ENCODE peak calls at places on chromosomes 13 and 19, in five cellular contexts. One of them, this sample, is unnamed.

GRCh38 chr19:11165486-11166030 is 10.0 kb upstream of the SPC24 start:
- DNase-seq in activated CD4-positive, alpha-beta T cell treated with anti-CD3 and anti-CD28 coated beads for 48 hours: no peak
- DNase-seq in activated naive CD4-positive, alpha-beta T cell: no peak
- DNase-seq in stimulated activated CD8-positive, alpha-beta memory T cell treated with anti-CD3 and anti-CD28 coated beads, Interleukin-15, amount 100 ng/mL, for 24 hours: no peak
- DNase-seq in osteocyte: no peak
- DNase-seq in this sample: no peak

GRCh38 chr19:10780368-10780767 is 55.6 kb downstream of the TMED1 start:
- DNase-seq in activated CD4-positive, alpha-beta T cell treated with anti-CD3 and anti-CD28 coated beads for 48 hours: no peak
- DNase-seq in activated naive CD4-positive, alpha-beta T cell: no peak
- DNase-seq in stimulated activated CD8-positive, alpha-beta memory T cell treated with anti-CD3 and anti-CD28 coated beads, Interleukin-15, amount 100 ng/mL, for 24 hours: no peak
- DNase-seq in osteocyte: no peak
- DNase-seq in this sample: no peak

GRCh38 chr19:13804830-13805683 is 9.8 kb downstream of the ZSWIM4 start:
- DNase-seq in activated CD4-positive, alpha-beta T cell treated with anti-CD3 and anti-CD28 coated beads for 48 hours: peak
- DNase-seq in activated naive CD4-positive, alpha-beta T cell: no peak
- DNase-seq in stimulated activated CD8-positive, alpha-beta memory T cell treated with anti-CD3 and anti-CD28 coated beads, Interleukin-15, amount 100 ng/mL, for 24 hours: no peak
- DNase-seq in osteocyte: no peak
- DNase-seq in this sample: peak

GRCh38 chr13:21022694-21023325 is 38.6 kb downstream of the LATS2 start:
- DNase-seq in activated CD4-positive, alpha-beta T cell treated with anti-CD3 and anti-CD28 coated beads for 48 hours: no peak
- DNase-seq in activated naive CD4-positive, alpha-beta T cell: no peak
- DNase-seq in stimulated activated CD8-positive, alpha-beta memory T cell treated with anti-CD3 and anti-CD28 coated beads, Interleukin-15, amount 100 ng/mL, for 24 hours: no peak
- DNase-seq in osteocyte: no peak
- DNase-seq in this sample: peak

GRCh38 chr19:408441-409005 is 424 bp downstream of the C2CD4C start:
- DNase-seq in activated CD4-positive, alpha-beta T cell treated with anti-CD3 and anti-CD28 coated beads for 48 hours: no peak
- DNase-seq in activated naive CD4-positive, alpha-beta T cell: no peak
- DNase-seq in stimulated activated CD8-positive, alpha-beta memory T cell treated with anti-CD3 and anti-CD28 coated beads, Interleukin-15, amount 100 ng/mL, for 24 hours: no peak
- DNase-seq in osteocyte: no peak
- DNase-seq in this sample: peak

GRCh38 chr13:113558461-113558860 is 26.1 kb upstream of the TFDP1 start:
- DNase-seq in activated CD4-positive, alpha-beta T cell treated with anti-CD3 and anti-CD28 coated beads for 48 hours: no peak
- DNase-seq in activated naive CD4-positive, alpha-beta T cell: no peak
- DNase-seq in stimulated activated CD8-positive, alpha-beta memory T cell treated with anti-CD3 and anti-CD28 coated beads, Interleukin-15, amount 100 ng/mL, for 24 hours: no peak
- DNase-seq in osteocyte: peak
- DNase-seq in this sample: no peak

GRCh38 chr19:8811315-8812172 is 20.6 kb downstream of the ZNF558 start:
- DNase-seq in activated CD4-positive, alpha-beta T cell treated with anti-CD3 and anti-CD28 coated beads for 48 hours: no peak
- DNase-seq in activated naive CD4-positive, alpha-beta T cell: no peak
- DNase-seq in stimulated activated CD8-positive, alpha-beta memory T cell treated with anti-CD3 and anti-CD28 coated beads, Interleukin-15, amount 100 ng/mL, for 24 hours: no peak
- DNase-seq in osteocyte: no peak
- DNase-seq in this sample: no peak

GRCh38 chr19:23409392-23410048 is 14.2 kb upstream of the ZNF91 start:
- DNase-seq in activated CD4-positive, alpha-beta T cell treated with anti-CD3 and anti-CD28 coated beads for 48 hours: no peak
- DNase-seq in activated naive CD4-positive, alpha-beta T cell: no peak
- DNase-seq in stimulated activated CD8-positive, alpha-beta memory T cell treated with anti-CD3 and anti-CD28 coated beads, Interleukin-15, amount 100 ng/mL, for 24 hours: no peak
- DNase-seq in osteocyte: no peak
- DNase-seq in this sample: no peak

GRCh38 chr19:50050406-50051223 is 24.8 kb downstream of the ZNF473 start:
- DNase-seq in activated CD4-positive, alpha-beta T cell treated with anti-CD3 and anti-CD28 coated beads for 48 hours: peak
- DNase-seq in activated naive CD4-positive, alpha-beta T cell: peak
- DNase-seq in stimulated activated CD8-positive, alpha-beta memory T cell treated with anti-CD3 and anti-CD28 coated beads, Interleukin-15, amount 100 ng/mL, for 24 hours: peak
- DNase-seq in osteocyte: peak
- DNase-seq in this sample: peak

GRCh38 chr13:41407380-41407779 is 50.0 kb upstream of the RGCC start:
- DNase-seq in activated CD4-positive, alpha-beta T cell treated with anti-CD3 and anti-CD28 coated beads for 48 hours: no peak
- DNase-seq in activated naive CD4-positive, alpha-beta T cell: no peak
- DNase-seq in stimulated activated CD8-positive, alpha-beta memory T cell treated with anti-CD3 and anti-CD28 coated beads, Interleukin-15, amount 100 ng/mL, for 24 hours: no peak
- DNase-seq in osteocyte: no peak
- DNase-seq in this sample: no peak

GRCh38 chr19:28374971-28375370 is 838.0 kb downstream of the UQCRFS1 start:
- DNase-seq in activated CD4-positive, alpha-beta T cell treated with anti-CD3 and anti-CD28 coated beads for 48 hours: no peak
- DNase-seq in activated naive CD4-positive, alpha-beta T cell: no peak
- DNase-seq in stimulated activated CD8-positive, alpha-beta memory T cell treated with anti-CD3 and anti-CD28 coated beads, Interleukin-15, amount 100 ng/mL, for 24 hours: no peak
- DNase-seq in osteocyte: no peak
- DNase-seq in this sample: no peak

GRCh38 chr19:22532388-22533310 is 101.5 kb upstream of the ZNF492 start:
- DNase-seq in activated CD4-positive, alpha-beta T cell treated with anti-CD3 and anti-CD28 coated beads for 48 hours: peak
- DNase-seq in activated naive CD4-positive, alpha-beta T cell: no peak
- DNase-seq in stimulated activated CD8-positive, alpha-beta memory T cell treated with anti-CD3 and anti-CD28 coated beads, Interleukin-15, amount 100 ng/mL, for 24 hours: no peak
- DNase-seq in osteocyte: no peak
- DNase-seq in this sample: no peak

GRCh38 chr19:18710986-18711751 is 27.7 kb downstream of the CRTC1 start:
- DNase-seq in activated CD4-positive, alpha-beta T cell treated with anti-CD3 and anti-CD28 coated beads for 48 hours: no peak
- DNase-seq in activated naive CD4-positive, alpha-beta T cell: no peak
- DNase-seq in stimulated activated CD8-positive, alpha-beta memory T cell treated with anti-CD3 and anti-CD28 coated beads, Interleukin-15, amount 100 ng/mL, for 24 hours: no peak
- DNase-seq in osteocyte: no peak
- DNase-seq in this sample: no peak

GRCh38 chr19:288911-289310 is 2.3 kb downstream of the PLPP2 start:
- DNase-seq in activated CD4-positive, alpha-beta T cell treated with anti-CD3 and anti-CD28 coated beads for 48 hours: no peak
- DNase-seq in activated naive CD4-positive, alpha-beta T cell: no peak
- DNase-seq in stimulated activated CD8-positive, alpha-beta memory T cell treated with anti-CD3 and anti-CD28 coated beads, Interleukin-15, amount 100 ng/mL, for 24 hours: no peak
- DNase-seq in osteocyte: no peak
- DNase-seq in this sample: no peak

GRCh38 chr13:110444226-110444653 is 117.3 kb downstream of the RAB20 start:
- DNase-seq in activated CD4-positive, alpha-beta T cell treated with anti-CD3 and anti-CD28 coated beads for 48 hours: no peak
- DNase-seq in activated naive CD4-positive, alpha-beta T cell: no peak
- DNase-seq in stimulated activated CD8-positive, alpha-beta memory T cell treated with anti-CD3 and anti-CD28 coated beads, Interleukin-15, amount 100 ng/mL, for 24 hours: no peak
- DNase-seq in osteocyte: no peak
- DNase-seq in this sample: no peak

GRCh38 chr13:101942535-101943157 is 459.2 kb downstream of the FGF14 start:
- DNase-seq in activated CD4-positive, alpha-beta T cell treated with anti-CD3 and anti-CD28 coated beads for 48 hours: no peak
- DNase-seq in activated naive CD4-positive, alpha-beta T cell: no peak
- DNase-seq in stimulated activated CD8-positive, alpha-beta memory T cell treated with anti-CD3 and anti-CD28 coated beads, Interleukin-15, amount 100 ng/mL, for 24 hours: no peak
- DNase-seq in osteocyte: no peak
- DNase-seq in this sample: no peak

GRCh38 chr19:11375143-11375948 is 880 bp downstream of the SWSAP1 start:
- DNase-seq in activated CD4-positive, alpha-beta T cell treated with anti-CD3 and anti-CD28 coated beads for 48 hours: peak
- DNase-seq in activated naive CD4-positive, alpha-beta T cell: no peak
- DNase-seq in stimulated activated CD8-positive, alpha-beta memory T cell treated with anti-CD3 and anti-CD28 coated beads, Interleukin-15, amount 100 ng/mL, for 24 hours: no peak
- DNase-seq in osteocyte: no peak
- DNase-seq in this sample: peak

GRCh38 chr13:105773887-105774538 is 761.4 kb downstream of the EFNB2 start:
- DNase-seq in activated CD4-positive, alpha-beta T cell treated with anti-CD3 and anti-CD28 coated beads for 48 hours: peak
- DNase-seq in activated naive CD4-positive, alpha-beta T cell: no peak
- DNase-seq in stimulated activated CD8-positive, alpha-beta memory T cell treated with anti-CD3 and anti-CD28 coated beads, Interleukin-15, amount 100 ng/mL, for 24 hours: no peak
- DNase-seq in osteocyte: no peak
- DNase-seq in this sample: no peak

GRCh38 chr13:71754407-71754974 is 112.5 kb downstream of the DACH1 start:
- DNase-seq in activated CD4-positive, alpha-beta T cell treated with anti-CD3 and anti-CD28 coated beads for 48 hours: no peak
- DNase-seq in activated naive CD4-positive, alpha-beta T cell: no peak
- DNase-seq in stimulated activated CD8-positive, alpha-beta memory T cell treated with anti-CD3 and anti-CD28 coated beads, Interleukin-15, amount 100 ng/mL, for 24 hours: no peak
- DNase-seq in osteocyte: no peak
- DNase-seq in this sample: no peak

GRCh38 chr19:4077800-4078683 is 11.3 kb upstream of the ZBTB7A start:
- DNase-seq in activated CD4-positive, alpha-beta T cell treated with anti-CD3 and anti-CD28 coated beads for 48 hours: peak
- DNase-seq in activated naive CD4-positive, alpha-beta T cell: no peak
- DNase-seq in stimulated activated CD8-positive, alpha-beta memory T cell treated with anti-CD3 and anti-CD28 coated beads, Interleukin-15, amount 100 ng/mL, for 24 hours: no peak
- DNase-seq in osteocyte: peak
- DNase-seq in this sample: peak

GRCh38 chr13:97866751-97867150 is 86.7 kb upstream of the IPO5 start:
- DNase-seq in activated CD4-positive, alpha-beta T cell treated with anti-CD3 and anti-CD28 coated beads for 48 hours: no peak
- DNase-seq in activated naive CD4-positive, alpha-beta T cell: no peak
- DNase-seq in stimulated activated CD8-positive, alpha-beta memory T cell treated with anti-CD3 and anti-CD28 coated beads, Interleukin-15, amount 100 ng/mL, for 24 hours: no peak
- DNase-seq in osteocyte: no peak
- DNase-seq in this sample: no peak

GRCh38 chr13:33125821-33126570 is 109.8 kb downstream of the KL start:
- DNase-seq in activated CD4-positive, alpha-beta T cell treated with anti-CD3 and anti-CD28 coated beads for 48 hours: no peak
- DNase-seq in activated naive CD4-positive, alpha-beta T cell: no peak
- DNase-seq in stimulated activated CD8-positive, alpha-beta memory T cell treated with anti-CD3 and anti-CD28 coated beads, Interleukin-15, amount 100 ng/mL, for 24 hours: no peak
- DNase-seq in osteocyte: no peak
- DNase-seq in this sample: no peak

GRCh38 chr13:75558130-75558840 is 8.7 kb downstream of the UCHL3 start:
- DNase-seq in activated CD4-positive, alpha-beta T cell treated with anti-CD3 and anti-CD28 coated beads for 48 hours: no peak
- DNase-seq in activated naive CD4-positive, alpha-beta T cell: no peak
- DNase-seq in stimulated activated CD8-positive, alpha-beta memory T cell treated with anti-CD3 and anti-CD28 coated beads, Interleukin-15, amount 100 ng/mL, for 24 hours: no peak
- DNase-seq in osteocyte: no peak
- DNase-seq in this sample: no peak

GRCh38 chr19:31350693-31351211 is 1.5 kb upstream of the TSHZ3 start:
- DNase-seq in activated CD4-positive, alpha-beta T cell treated with anti-CD3 and anti-CD28 coated beads for 48 hours: peak
- DNase-seq in activated naive CD4-positive, alpha-beta T cell: no peak
- DNase-seq in stimulated activated CD8-positive, alpha-beta memory T cell treated with anti-CD3 and anti-CD28 coated beads, Interleukin-15, amount 100 ng/mL, for 24 hours: no peak
- DNase-seq in osteocyte: peak
- DNase-seq in this sample: peak

GRCh38 chr13:50994651-50995050 is 85.1 kb downstream of the RNASEH2B start:
- DNase-seq in activated CD4-positive, alpha-beta T cell treated with anti-CD3 and anti-CD28 coated beads for 48 hours: no peak
- DNase-seq in activated naive CD4-positive, alpha-beta T cell: no peak
- DNase-seq in stimulated activated CD8-positive, alpha-beta memory T cell treated with anti-CD3 and anti-CD28 coated beads, Interleukin-15, amount 100 ng/mL, for 24 hours: no peak
- DNase-seq in osteocyte: no peak
- DNase-seq in this sample: no peak

GRCh38 chr13:99661791-99662190 is 160.5 kb downstream of the TM9SF2 start:
- DNase-seq in activated CD4-positive, alpha-beta T cell treated with anti-CD3 and anti-CD28 coated beads for 48 hours: no peak
- DNase-seq in activated naive CD4-positive, alpha-beta T cell: no peak
- DNase-seq in stimulated activated CD8-positive, alpha-beta memory T cell treated with anti-CD3 and anti-CD28 coated beads, Interleukin-15, amount 100 ng/mL, for 24 hours: no peak
- DNase-seq in osteocyte: no peak
- DNase-seq in this sample: no peak